ENCODE peak calls at places on chromosomes 13 and 19, in ten cellular contexts. J, A, R, C, Q, U, I, D, F and O are unnamed samples.

GRCh38 chr19:36420961-36421748 is 2.7 kb upstream of the ZFP82 start:
- DNase-seq in A (peak), J (no peak), Q (peak), U (peak), F (peak), R (no peak), I (no peak), C (peak), D (peak), O (no peak)

GRCh38 chr13:79992111-79992510 is 348.8 kb downstream of the SPRY2 start:
- DNase-seq in I (no peak), R (no peak), U (no peak), D (no peak), Q (no peak), C (no peak), F (no peak), J (no peak), A (no peak), O (no peak)

GRCh38 chr13:38898481-38898880 is 92.2 kb downstream of the STOML3 start:
- DNase-seq in R (no peak), A (no peak), D (no peak), C (no peak), F (no peak), U (no peak), Q (no peak), I (no peak), J (no peak), O (no peak)

GRCh38 chr13:111532111-111532510 is 211.7 kb downstream of the TEX29 start:
- DNase-seq in D (no peak), F (no peak), Q (no peak), C (no peak), J (no peak), I (no peak), U (no peak), A (no peak), R (no peak), O (no peak)

GRCh38 chr19:16470911-16471811 is 609 bp downstream of the EPS15L1 start:
- DNase-seq in C (no peak), I (peak), Q (no peak), R (no peak), A (no peak), D (peak), J (peak), U (peak), F (peak), O (no peak)

GRCh38 chr13:50509167-50509566 is 334.3 kb downstream of the DLEU7 start:
- DNase-seq in I (no peak), U (no peak), J (no peak), C (no peak), A (no peak), D (no peak), R (no peak), F (no peak), Q (no peak), O (no peak)

GRCh38 chr19:49149652-49150105 is 5.5 kb downstream of the HRC start:
- DNase-seq in J (no peak), R (peak), D (peak), A (peak), Q (peak), I (peak), C (peak), F (no peak), U (peak), O (peak)

GRCh38 chr13:28819046-28819747 is 942 bp upstream of the MTUS2 start:
- DNase-seq in J (no peak), D (peak), A (no peak), F (no peak), R (no peak), Q (no peak), I (no peak), C (peak), U (peak), O (peak)

GRCh38 chr19:45130888-45131615 is 29.7 kb downstream of the NKPD1 start:
- DNase-seq in J (no peak), C (no peak), I (no peak), A (peak), Q (no peak), U (no peak), R (peak), D (no peak), F (no peak), O (peak)

GRCh38 chr13:36193151-36193855 is 21.1 kb downstream of the SOHLH2 start:
- DNase-seq in I (no peak), A (no peak), R (no peak), C (no peak), J (no peak), U (peak), D (peak), F (no peak), Q (no peak), O (no peak)

GRCh38 chr19:34480971-34481821 is at the start of gene WTIP:
- DNase-seq in C (peak), A (peak), Q (peak), J (no peak), I (peak), D (peak), U (peak), F (no peak), R (no peak), O (peak)

GRCh38 chr13:112818040-112818697 is 128.3 kb downstream of the ATP11A start:
- DNase-seq in U (no peak), F (no peak), J (no peak), Q (no peak), R (no peak), D (no peak), I (no peak), A (no peak), C (no peak), O (no peak)

GRCh38 chr13:20053891-20054290 is 95.4 kb downstream of the ZMYM2 start:
- DNase-seq in Q (no peak), U (no peak), D (no peak), R (no peak), F (no peak), I (no peak), J (no peak), A (no peak), C (no peak), O (no peak)

GRCh38 chr13:51286135-51287002 is 53.1 kb upstream of the SERPINE3 start:
- DNase-seq in Q (peak), U (peak), A (peak), I (peak), C (peak), F (peak), D (peak), J (peak), R (peak), O (peak)

GRCh38 chr19:10694706-10695105 is 6.5 kb upstream of the QTRT1 start:
- DNase-seq in D (no peak), I (no peak), C (no peak), R (no peak), A (no peak), F (no peak), J (no peak), Q (no peak), U (no peak), O (no peak)

GRCh38 chr13:27379694-27380596 is 44.5 kb upstream of the GTF3A start:
- DNase-seq in C (peak), I (no peak), D (peak), U (peak), A (peak), J (no peak), F (peak), Q (peak), R (peak), O (peak)

GRCh38 chr13:80168089-80168850 is 172.7 kb downstream of the SPRY2 start:
- DNase-seq in C (no peak), A (no peak), Q (no peak), I (no peak), R (no peak), F (no peak), U (peak), J (no peak), D (peak), O (no peak)